ENCODE peak calls at places on chromosomes 13 and 19, in ten cellular contexts. One of them, this sample, is unnamed. For H3K4me1, the result is how much of the 10 kb centered on the place peaks cover.

GRCh38 chr13:45136741-45137500 is 16.6 kb downstream of the GTF2F2 start:
- DNase-seq in DND-41: no peak
- DNase-seq in HCT116: no peak
- DNase-seq in MM.1S: no peak
- DNase-seq in left ventricle myocardium inferior: no peak
- DNase-seq in Karpas-422: no peak
- DNase-seq in psoas muscle: no peak
- DNase-seq in Peyer's patch: no peak
- DNase-seq in heart right ventricle: no peak
- DNase-seq in ovary: no peak
- DNase-seq in this sample: no peak

GRCh38 chr19:7943444-7944176 is at the start of gene TIMM44:
- DNase-seq in DND-41: peak
- DNase-seq in psoas muscle: peak
- DNase-seq in Peyer's patch: peak
- DNase-seq in MM.1S: peak
- DNase-seq in HCT116: peak
- DNase-seq in heart right ventricle: peak
- DNase-seq in left ventricle myocardium inferior: peak
- DNase-seq in ovary: peak
- DNase-seq in Karpas-422: peak
- DNase-seq in this sample: peak

GRCh38 chr19:23366437-23366836 is 28.8 kb downstream of the ZNF91 start:
- DNase-seq in left ventricle myocardium inferior: no peak
- DNase-seq in ovary: no peak
- DNase-seq in psoas muscle: no peak
- DNase-seq in HCT116: no peak
- DNase-seq in MM.1S: no peak
- DNase-seq in heart right ventricle: no peak
- DNase-seq in DND-41: no peak
- DNase-seq in Karpas-422: no peak
- DNase-seq in Peyer's patch: no peak
- DNase-seq in this sample: no peak

GRCh38 chr13:48975101-48975925 is at the start of gene FNDC3A:
- DNase-seq in psoas muscle: peak
- DNase-seq in heart right ventricle: peak
- DNase-seq in ovary: peak
- DNase-seq in HCT116: peak
- DNase-seq in Karpas-422: no peak
- DNase-seq in DND-41: peak
- DNase-seq in left ventricle myocardium inferior: peak
- DNase-seq in Peyer's patch: peak
- DNase-seq in MM.1S: peak
- DNase-seq in this sample: peak

GRCh38 chr13:97122381-97122996 is 99.6 kb upstream of the MBNL2 start:
- DNase-seq in left ventricle myocardium inferior: no peak
- DNase-seq in Karpas-422: no peak
- DNase-seq in ovary: no peak
- DNase-seq in psoas muscle: no peak
- DNase-seq in heart right ventricle: no peak
- DNase-seq in HCT116: peak
- DNase-seq in MM.1S: no peak
- DNase-seq in DND-41: no peak
- DNase-seq in Peyer's patch: no peak
- DNase-seq in this sample: no peak

GRCh38 chr19:48379058-48379457 is 12.3 kb downstream of the KDELR1 start:
- DNase-seq in psoas muscle: no peak
- DNase-seq in DND-41: no peak
- DNase-seq in HCT116: no peak
- DNase-seq in Karpas-422: no peak
- DNase-seq in MM.1S: peak
- DNase-seq in heart right ventricle: no peak
- DNase-seq in Peyer's patch: no peak
- DNase-seq in ovary: no peak
- DNase-seq in left ventricle myocardium inferior: no peak
- DNase-seq in this sample: no peak

GRCh38 chr19:1780272-1780957 is 27.1 kb downstream of the ONECUT3 start:
- DNase-seq in Karpas-422: peak
- DNase-seq in Peyer's patch: no peak
- DNase-seq in ovary: no peak
- DNase-seq in psoas muscle: no peak
- DNase-seq in HCT116: no peak
- DNase-seq in heart right ventricle: no peak
- DNase-seq in DND-41: no peak
- DNase-seq in left ventricle myocardium inferior: no peak
- DNase-seq in MM.1S: peak
- DNase-seq in this sample: no peak

GRCh38 chr19:823565-824121 is 1.9 kb upstream of the PLPPR3 start:
- DNase-seq in DND-41: no peak
- DNase-seq in Karpas-422: no peak
- DNase-seq in Peyer's patch: no peak
- DNase-seq in left ventricle myocardium inferior: no peak
- DNase-seq in HCT116: no peak
- DNase-seq in ovary: no peak
- DNase-seq in psoas muscle: no peak
- DNase-seq in heart right ventricle: no peak
- DNase-seq in MM.1S: no peak
- DNase-seq in this sample: peak

GRCh38 chr19:14517446-14517839 is 754 bp downstream of the DNAJB1 start:
- DNase-seq in HCT116: no peak
- DNase-seq in DND-41: no peak
- DNase-seq in Peyer's patch: no peak
- DNase-seq in psoas muscle: no peak
- DNase-seq in ovary: no peak
- DNase-seq in heart right ventricle: no peak
- DNase-seq in Karpas-422: no peak
- DNase-seq in left ventricle myocardium inferior: no peak
- DNase-seq in MM.1S: no peak
- DNase-seq in this sample: no peak

GRCh38 chr13:70816853-70817252 is 708.6 kb upstream of the KLHL1 start:
- DNase-seq in psoas muscle: no peak
- DNase-seq in DND-41: no peak
- DNase-seq in HCT116: no peak
- DNase-seq in Peyer's patch: no peak
- DNase-seq in Karpas-422: no peak
- DNase-seq in heart right ventricle: no peak
- DNase-seq in left ventricle myocardium inferior: no peak
- DNase-seq in MM.1S: no peak
- DNase-seq in ovary: no peak
- DNase-seq in this sample: no peak

GRCh38 chr13:91133941-91134772 is 213.3 kb upstream of the MIR17HG start:
- DNase-seq in Karpas-422: peak
- DNase-seq in HCT116: peak
- DNase-seq in left ventricle myocardium inferior: no peak
- DNase-seq in MM.1S: peak
- DNase-seq in ovary: no peak
- DNase-seq in Peyer's patch: no peak
- DNase-seq in heart right ventricle: no peak
- DNase-seq in DND-41: peak
- DNase-seq in psoas muscle: no peak
- DNase-seq in this sample: no peak

GRCh38 chr13:97043302-97043701 is 49.0 kb upstream of the OXGR1 start:
- DNase-seq in DND-41: no peak
- DNase-seq in Peyer's patch: no peak
- DNase-seq in HCT116: no peak
- DNase-seq in MM.1S: no peak
- DNase-seq in Karpas-422: no peak
- DNase-seq in heart right ventricle: no peak
- DNase-seq in psoas muscle: no peak
- DNase-seq in left ventricle myocardium inferior: no peak
- DNase-seq in ovary: no peak
- DNase-seq in this sample: no peak

GRCh38 chr19:30694156-30694555 is 322.0 kb downstream of the ZNF536 start:
- DNase-seq in HCT116: no peak
- DNase-seq in heart right ventricle: no peak
- DNase-seq in MM.1S: no peak
- DNase-seq in psoas muscle: no peak
- DNase-seq in Peyer's patch: no peak
- DNase-seq in DND-41: no peak
- DNase-seq in Karpas-422: no peak
- DNase-seq in left ventricle myocardium inferior: no peak
- DNase-seq in ovary: no peak
- DNase-seq in this sample: no peak

GRCh38 chr13:101181076-101181685 is 235.1 kb downstream of the NALCN start:
- DNase-seq in Peyer's patch: no peak
- DNase-seq in psoas muscle: no peak
- DNase-seq in HCT116: no peak
- DNase-seq in DND-41: no peak
- DNase-seq in heart right ventricle: no peak
- DNase-seq in left ventricle myocardium inferior: no peak
- DNase-seq in Karpas-422: no peak
- DNase-seq in MM.1S: no peak
- DNase-seq in ovary: no peak
- DNase-seq in this sample: no peak

GRCh38 chr13:37173214-37173613 is 67.8 kb upstream of the CSNK1A1L start:
- DNase-seq in heart right ventricle: no peak
- DNase-seq in Peyer's patch: no peak
- DNase-seq in HCT116: no peak
- DNase-seq in MM.1S: no peak
- DNase-seq in DND-41: no peak
- DNase-seq in psoas muscle: no peak
- DNase-seq in ovary: no peak
- DNase-seq in Karpas-422: no peak
- DNase-seq in left ventricle myocardium inferior: no peak
- DNase-seq in this sample: no peak

GRCh38 chr19:4913996-4914735 is 4.9 kb downstream of the UHRF1 start:
- DNase-seq in Karpas-422: no peak
- DNase-seq in heart right ventricle: no peak
- DNase-seq in MM.1S: no peak
- DNase-seq in HCT116: no peak
- DNase-seq in psoas muscle: no peak
- DNase-seq in ovary: no peak
- DNase-seq in left ventricle myocardium inferior: no peak
- DNase-seq in Peyer's patch: peak
- DNase-seq in DND-41: no peak
- DNase-seq in this sample: no peak
- H3K4me1 ChIP-seq in Karpas-422: under half
- H3K4me1 ChIP-seq in heart right ventricle: half or more
- H3K4me1 ChIP-seq in MM.1S: under half
- H3K4me1 ChIP-seq in HCT116: half or more
- H3K4me1 ChIP-seq in psoas muscle: under half
- H3K4me1 ChIP-seq in ovary: under half
- H3K4me1 ChIP-seq in left ventricle myocardium inferior: under half
- H3K4me1 ChIP-seq in Peyer's patch: under half
- H3K4me1 ChIP-seq in DND-41: half or more
- H3K4me1 ChIP-seq in this sample: under half

DNA sequence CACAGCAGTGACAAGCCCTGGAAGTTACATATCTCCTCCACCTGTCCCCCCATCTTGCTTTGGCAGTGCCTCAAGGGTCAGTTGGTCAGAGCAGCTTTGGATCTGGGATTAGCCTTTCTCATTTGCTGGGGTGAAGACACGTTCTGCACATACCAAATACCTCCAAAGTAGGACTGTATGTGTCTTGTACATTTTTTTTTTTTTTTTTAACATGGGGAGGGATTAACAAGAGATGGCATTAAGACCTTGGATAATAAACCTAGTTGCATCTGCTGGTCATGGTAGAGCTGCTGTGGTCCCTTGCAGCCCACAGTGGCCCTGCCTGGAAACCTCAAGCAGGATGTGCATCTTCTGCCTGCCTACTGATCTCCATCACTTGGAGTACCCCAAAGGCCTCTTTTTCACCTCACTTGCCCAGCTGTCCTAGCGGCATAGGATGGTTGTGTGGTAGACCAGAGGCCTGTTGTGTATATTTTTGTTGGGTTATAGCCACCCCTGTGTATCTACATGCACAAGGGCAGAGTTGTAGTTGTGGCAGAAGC is 2.5 kb downstream of the RPS19 start:
- DNase-seq in DND-41: peak
- DNase-seq in MM.1S: no peak
- DNase-seq in psoas muscle: no peak
- DNase-seq in left ventricle myocardium inferior: no peak
- DNase-seq in heart right ventricle: no peak
- DNase-seq in Karpas-422: no peak
- DNase-seq in Peyer's patch: no peak
- DNase-seq in ovary: no peak
- DNase-seq in HCT116: no peak
- DNase-seq in this sample: no peak
- H3K4me3 ChIP-seq in DND-41: no peak
- H3K4me3 ChIP-seq in MM.1S: no peak
- H3K4me3 ChIP-seq in psoas muscle: peak
- H3K4me3 ChIP-seq in left ventricle myocardium inferior: no peak
- H3K4me3 ChIP-seq in heart right ventricle: no peak
- H3K4me3 ChIP-seq in Karpas-422: no peak
- H3K4me3 ChIP-seq in Peyer's patch: no peak
- H3K4me3 ChIP-seq in ovary: no peak
- H3K4me3 ChIP-seq in HCT116: no peak
- H3K4me3 ChIP-seq in this sample: peak

GRCh38 chr13:65292488-65292901 is 1937.6 kb downstream of the PCDH9 start:
- DNase-seq in DND-41: no peak
- DNase-seq in left ventricle myocardium inferior: no peak
- DNase-seq in Karpas-422: no peak
- DNase-seq in ovary: no peak
- DNase-seq in MM.1S: no peak
- DNase-seq in Peyer's patch: no peak
- DNase-seq in heart right ventricle: no peak
- DNase-seq in HCT116: no peak
- DNase-seq in psoas muscle: no peak
- DNase-seq in this sample: no peak
- H3K27ac ChIP-seq in DND-41: no peak
- H3K27ac ChIP-seq in left ventricle myocardium inferior: no peak
- H3K27ac ChIP-seq in Karpas-422: no peak
- H3K27ac ChIP-seq in ovary: no peak
- H3K27ac ChIP-seq in MM.1S: no peak
- H3K27ac ChIP-seq in Peyer's patch: no peak
- H3K27ac ChIP-seq in heart right ventricle: no peak
- H3K27ac ChIP-seq in HCT116: no peak
- H3K27ac ChIP-seq in psoas muscle: no peak
- H3K27ac ChIP-seq in this sample: no peak

DNA sequence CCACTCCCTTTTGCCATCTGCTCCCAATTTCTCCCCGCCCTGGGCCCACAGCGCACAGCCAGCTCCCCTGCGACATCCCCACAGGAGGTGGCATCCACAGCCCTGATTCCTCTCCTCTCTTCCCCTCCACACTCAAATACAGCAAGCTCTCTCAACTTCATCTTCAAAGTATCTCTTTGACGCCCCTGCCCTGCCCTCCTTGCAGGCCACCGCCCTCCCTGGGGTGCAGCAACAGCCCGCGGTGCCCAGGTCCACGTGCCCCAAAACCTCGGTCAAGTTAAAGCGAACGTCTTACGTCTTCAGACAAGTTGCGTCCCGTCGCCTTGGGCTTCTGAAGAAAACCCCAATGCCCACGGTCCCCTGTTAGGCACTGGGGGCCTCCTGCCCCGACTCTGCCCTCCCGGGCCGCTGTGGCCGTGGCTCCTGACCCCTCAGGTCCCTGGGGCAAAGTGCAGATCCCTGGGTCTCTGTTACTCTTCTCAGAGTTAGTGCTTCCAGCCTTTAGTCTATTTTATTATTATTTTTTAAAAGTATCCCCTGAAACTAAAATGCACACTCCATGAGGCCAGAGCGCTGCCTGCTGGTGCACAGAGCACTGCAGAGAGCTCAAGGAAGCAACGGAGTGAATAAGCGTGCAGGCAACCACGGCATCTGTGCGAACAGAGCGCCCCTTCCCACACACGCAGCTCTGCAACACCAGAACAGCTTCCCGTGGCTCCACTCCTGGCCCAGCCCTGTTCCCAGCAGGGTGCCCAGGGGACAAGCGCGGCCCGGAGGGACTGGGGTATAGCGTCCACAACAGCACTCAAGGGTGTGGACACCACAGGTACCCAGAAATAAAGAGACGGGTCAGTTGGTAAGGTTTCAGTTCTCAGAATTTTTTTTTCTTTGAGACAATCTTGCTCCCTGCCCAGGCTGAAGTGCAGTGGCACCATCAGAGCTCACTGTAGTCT is 26.4 kb downstream of the IL17D start:
- DNase-seq in ovary: no peak
- DNase-seq in HCT116: no peak
- DNase-seq in Peyer's patch: no peak
- DNase-seq in psoas muscle: no peak
- DNase-seq in MM.1S: no peak
- DNase-seq in left ventricle myocardium inferior: no peak
- DNase-seq in Karpas-422: no peak
- DNase-seq in DND-41: no peak
- DNase-seq in heart right ventricle: no peak
- DNase-seq in this sample: no peak
- H3K4me1 ChIP-seq in ovary: under half
- H3K4me1 ChIP-seq in HCT116: under half
- H3K4me1 ChIP-seq in Peyer's patch: under half
- H3K4me1 ChIP-seq in psoas muscle: under half
- H3K4me1 ChIP-seq in MM.1S: under half
- H3K4me1 ChIP-seq in left ventricle myocardium inferior: under half
- H3K4me1 ChIP-seq in Karpas-422: under half
- H3K4me1 ChIP-seq in DND-41: under half
- H3K4me1 ChIP-seq in heart right ventricle: under half
- H3K4me1 ChIP-seq in this sample: under half